ENCODE peak calls at places on chromosomes 13 and 19, in five cellular contexts. One of them, this sample, is unnamed.

GRCh38 chr19:35447870-35448492 is at the start of gene FFAR2:
- DNase-seq in mammary epithelial cell: no peak
- DNase-seq in GM23338: no peak
- DNase-seq in brain microvascular endothelial cell: no peak
- DNase-seq in choroid plexus epithelial cell: no peak
- DNase-seq in this sample: no peak

GRCh38 chr19:51702103-51702753 is 9.1 kb downstream of the SPACA6 start:
- DNase-seq in brain microvascular endothelial cell: no peak
- DNase-seq in choroid plexus epithelial cell: peak
- DNase-seq in GM23338: peak
- DNase-seq in mammary epithelial cell: peak
- DNase-seq in this sample: peak

GRCh38 chr19:5321851-5322681 is 18.5 kb downstream of the PTPRS start:
- DNase-seq in choroid plexus epithelial cell: no peak
- DNase-seq in brain microvascular endothelial cell: no peak
- DNase-seq in mammary epithelial cell: no peak
- DNase-seq in GM23338: peak
- DNase-seq in this sample: no peak

GRCh38 chr19:48530044-48530720 is 18.5 kb upstream of the LMTK3 start:
- DNase-seq in mammary epithelial cell: no peak
- DNase-seq in GM23338: peak
- DNase-seq in brain microvascular endothelial cell: no peak
- DNase-seq in choroid plexus epithelial cell: no peak
- DNase-seq in this sample: no peak

GRCh38 chr13:43698743-43699142 is 88.0 kb downstream of the ENOX1 start:
- DNase-seq in GM23338: no peak
- DNase-seq in mammary epithelial cell: no peak
- DNase-seq in choroid plexus epithelial cell: peak
- DNase-seq in brain microvascular endothelial cell: peak
- DNase-seq in this sample: no peak

GRCh38 chr19:48963371-48964204 is 1.5 kb upstream of the FTL start:
- DNase-seq in GM23338: peak
- DNase-seq in mammary epithelial cell: no peak
- DNase-seq in choroid plexus epithelial cell: peak
- DNase-seq in brain microvascular endothelial cell: no peak
- DNase-seq in this sample: no peak

GRCh38 chr19:40687525-40688016 is 2.9 kb downstream of the NUMBL start:
- DNase-seq in GM23338: no peak
- DNase-seq in brain microvascular endothelial cell: peak
- DNase-seq in choroid plexus epithelial cell: peak
- DNase-seq in mammary epithelial cell: no peak
- DNase-seq in this sample: no peak

GRCh38 chr19:22610121-22610520 is 24.0 kb upstream of the ZNF492 start:
- DNase-seq in GM23338: no peak
- DNase-seq in brain microvascular endothelial cell: no peak
- DNase-seq in choroid plexus epithelial cell: no peak
- DNase-seq in mammary epithelial cell: no peak
- DNase-seq in this sample: no peak

GRCh38 chr13:112253631-112254030 is 122.5 kb upstream of the SPACA7 start:
- DNase-seq in GM23338: no peak
- DNase-seq in mammary epithelial cell: no peak
- DNase-seq in choroid plexus epithelial cell: no peak
- DNase-seq in brain microvascular endothelial cell: no peak
- DNase-seq in this sample: no peak

GRCh38 chr19:49340865-49341718 is 5.9 kb downstream of the CD37 start:
- DNase-seq in choroid plexus epithelial cell: no peak
- DNase-seq in mammary epithelial cell: no peak
- DNase-seq in brain microvascular endothelial cell: no peak
- DNase-seq in GM23338: no peak
- DNase-seq in this sample: no peak

GRCh38 chr19:3389876-3390361 is 23.5 kb downstream of the NFIC start:
- DNase-seq in brain microvascular endothelial cell: no peak
- DNase-seq in choroid plexus epithelial cell: peak
- DNase-seq in mammary epithelial cell: no peak
- DNase-seq in GM23338: peak
- DNase-seq in this sample: no peak

GRCh38 chr13:49351871-49352270 is 92.0 kb downstream of the CAB39L start:
- DNase-seq in mammary epithelial cell: peak
- DNase-seq in brain microvascular endothelial cell: no peak
- DNase-seq in choroid plexus epithelial cell: peak
- DNase-seq in GM23338: no peak
- DNase-seq in this sample: no peak

GRCh38 chr13:78608254-78608704 is 4.9 kb upstream of the POU4F1 start:
- DNase-seq in brain microvascular endothelial cell: no peak
- DNase-seq in mammary epithelial cell: no peak
- DNase-seq in choroid plexus epithelial cell: no peak
- DNase-seq in GM23338: no peak
- DNase-seq in this sample: no peak

GRCh38 chr13:73059460-73060250 is 850 bp downstream of the KLF5 start:
- DNase-seq in GM23338: peak
- DNase-seq in mammary epithelial cell: peak
- DNase-seq in choroid plexus epithelial cell: peak
- DNase-seq in brain microvascular endothelial cell: no peak
- DNase-seq in this sample: no peak

GRCh38 chr13:73056054-73056962 is 2.5 kb upstream of the KLF5 start:
- DNase-seq in brain microvascular endothelial cell: peak
- DNase-seq in mammary epithelial cell: peak
- DNase-seq in GM23338: no peak
- DNase-seq in choroid plexus epithelial cell: peak
- DNase-seq in this sample: peak

GRCh38 chr13:73058741-73059459 is at the start of gene KLF5:
- DNase-seq in brain microvascular endothelial cell: peak
- DNase-seq in mammary epithelial cell: peak
- DNase-seq in GM23338: peak
- DNase-seq in choroid plexus epithelial cell: peak
- DNase-seq in this sample: peak

GRCh38 chr13:73058432-73058740 is 419 bp upstream of the KLF5 start:
- DNase-seq in brain microvascular endothelial cell: no peak
- DNase-seq in GM23338: no peak
- DNase-seq in mammary epithelial cell: no peak
- DNase-seq in choroid plexus epithelial cell: no peak
- DNase-seq in this sample: no peak

DNA sequence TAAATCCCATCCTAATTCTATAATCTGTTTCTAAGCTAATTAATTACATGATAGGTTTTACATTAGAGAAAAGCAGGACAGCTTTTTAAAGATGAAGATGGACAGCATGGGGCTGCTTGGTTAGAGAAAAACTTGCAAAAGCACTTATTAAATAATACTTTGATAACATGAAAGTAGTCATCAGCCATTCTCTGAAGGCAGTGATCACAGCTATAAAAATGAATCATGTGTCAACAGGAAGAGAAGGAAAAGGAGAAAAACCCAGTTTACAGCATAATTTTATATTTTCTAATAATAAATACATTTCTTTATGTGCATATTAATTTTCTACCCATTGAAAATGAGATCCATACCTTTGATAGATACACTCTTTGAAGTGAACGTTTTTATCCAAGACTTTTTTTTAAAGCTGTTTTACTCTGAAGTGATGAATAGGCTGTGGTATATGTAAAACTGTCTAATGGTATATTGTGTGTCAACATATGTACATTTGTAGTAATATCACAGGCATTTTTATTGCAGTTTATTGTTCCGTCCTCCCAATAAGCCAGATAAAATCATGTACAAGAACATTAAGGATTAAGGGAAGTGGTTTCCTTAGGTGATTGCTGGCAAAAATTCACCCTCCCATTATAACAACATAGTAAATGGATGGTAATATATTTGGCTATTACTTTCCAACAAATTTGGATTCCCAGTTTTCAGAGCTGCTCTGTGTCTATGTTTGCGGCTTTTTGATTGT is 1.4 kb upstream of the KLF5 start:
- DNase-seq in choroid plexus epithelial cell: no peak
- DNase-seq in mammary epithelial cell: no peak
- DNase-seq in GM23338: no peak
- DNase-seq in brain microvascular endothelial cell: no peak
- DNase-seq in this sample: no peak
- H3K4me3 ChIP-seq in choroid plexus epithelial cell: no peak
- H3K4me3 ChIP-seq in mammary epithelial cell: peak
- H3K4me3 ChIP-seq in GM23338: peak
- H3K4me3 ChIP-seq in brain microvascular endothelial cell: no peak
- H3K4me3 ChIP-seq in this sample: no peak

GRCh38 chr19:14110650-14111049 is 6.9 kb downstream of the PRKACA start:
- DNase-seq in mammary epithelial cell: no peak
- DNase-seq in GM23338: no peak
- DNase-seq in choroid plexus epithelial cell: no peak
- DNase-seq in brain microvascular endothelial cell: no peak
- DNase-seq in this sample: no peak

GRCh38 chr19:14103310-14103709 is 12.8 kb upstream of the SAMD1 start:
- DNase-seq in brain microvascular endothelial cell: no peak
- DNase-seq in choroid plexus epithelial cell: no peak
- DNase-seq in GM23338: no peak
- DNase-seq in mammary epithelial cell: no peak
- DNase-seq in this sample: no peak

GRCh38 chr19:14107581-14108461 is 9.7 kb downstream of the PRKACA start:
- DNase-seq in choroid plexus epithelial cell: no peak
- DNase-seq in brain microvascular endothelial cell: peak
- DNase-seq in mammary epithelial cell: no peak
- DNase-seq in GM23338: no peak
- DNase-seq in this sample: no peak

GRCh38 chr19:14105680-14106079 is 11.9 kb downstream of the PRKACA start:
- DNase-seq in brain microvascular endothelial cell: no peak
- DNase-seq in mammary epithelial cell: no peak
- DNase-seq in GM23338: no peak
- DNase-seq in choroid plexus epithelial cell: no peak
- DNase-seq in this sample: no peak

GRCh38 chr19:14106840-14107239 is 10.7 kb downstream of the PRKACA start:
- DNase-seq in brain microvascular endothelial cell: no peak
- DNase-seq in GM23338: peak
- DNase-seq in mammary epithelial cell: no peak
- DNase-seq in choroid plexus epithelial cell: no peak
- DNase-seq in this sample: no peak
- TF ChIP-seq CTCF in brain microvascular endothelial cell: no peak
- TF ChIP-seq CTCF in GM23338: peak
- TF ChIP-seq CTCF in mammary epithelial cell: no peak
- TF ChIP-seq CTCF in choroid plexus epithelial cell: no peak
- TF ChIP-seq CTCF in this sample: no peak

GRCh38 chr13:96992633-96993032 is 1.6 kb downstream of the OXGR1 start:
- DNase-seq in mammary epithelial cell: no peak
- DNase-seq in choroid plexus epithelial cell: no peak
- DNase-seq in brain microvascular endothelial cell: no peak
- DNase-seq in GM23338: no peak
- DNase-seq in this sample: no peak

GRCh38 chr13:96994849-96995243 is 570 bp upstream of the OXGR1 start:
- DNase-seq in mammary epithelial cell: no peak
- DNase-seq in brain microvascular endothelial cell: no peak
- DNase-seq in choroid plexus epithelial cell: no peak
- DNase-seq in GM23338: peak
- DNase-seq in this sample: no peak

GRCh38 chr13:96993660-96994029 is 631 bp downstream of the OXGR1 start:
- DNase-seq in GM23338: peak
- DNase-seq in choroid plexus epithelial cell: no peak
- DNase-seq in mammary epithelial cell: no peak
- DNase-seq in brain microvascular endothelial cell: no peak
- DNase-seq in this sample: no peak

GRCh38 chr13:96996097-96996496 is 1.8 kb upstream of the OXGR1 start:
- DNase-seq in choroid plexus epithelial cell: no peak
- DNase-seq in mammary epithelial cell: no peak
- DNase-seq in brain microvascular endothelial cell: no peak
- DNase-seq in GM23338: no peak
- DNase-seq in this sample: no peak

GRCh38 chr13:96994030-96994848 is at the start of gene OXGR1:
- DNase-seq in mammary epithelial cell: no peak
- DNase-seq in GM23338: peak
- DNase-seq in brain microvascular endothelial cell: no peak
- DNase-seq in choroid plexus epithelial cell: no peak
- DNase-seq in this sample: no peak
- H3K4me3 ChIP-seq in mammary epithelial cell: peak
- H3K4me3 ChIP-seq in GM23338: peak
- H3K4me3 ChIP-seq in brain microvascular endothelial cell: peak
- H3K4me3 ChIP-seq in choroid plexus epithelial cell: peak
- H3K4me3 ChIP-seq in this sample: peak

DNA sequence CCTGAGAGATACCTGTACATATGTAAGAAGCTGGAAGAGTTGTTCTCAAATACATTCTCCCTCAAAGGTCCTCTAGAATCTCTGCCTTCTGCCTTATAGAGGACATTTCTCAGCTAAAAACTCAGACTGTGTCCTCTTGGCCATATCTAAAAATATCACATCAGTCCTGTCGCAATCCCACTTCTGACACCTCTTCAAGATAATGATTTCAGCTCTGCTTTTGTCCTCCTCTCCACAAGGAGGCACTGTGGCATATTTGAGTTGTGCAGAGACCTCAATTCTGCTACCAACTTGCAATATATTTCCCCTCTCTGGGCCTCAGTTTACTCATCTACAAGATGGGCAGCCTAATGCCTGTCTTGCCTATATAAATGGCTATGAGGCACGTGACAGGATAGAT is 16.6 kb downstream of the ADAMTS10 start:
- DNase-seq in GM23338: no peak
- DNase-seq in choroid plexus epithelial cell: peak
- DNase-seq in mammary epithelial cell: no peak
- DNase-seq in brain microvascular endothelial cell: no peak
- DNase-seq in this sample: no peak
- TF ChIP-seq CTCF in GM23338: peak
- TF ChIP-seq CTCF in choroid plexus epithelial cell: peak
- TF ChIP-seq CTCF in mammary epithelial cell: no peak
- TF ChIP-seq CTCF in brain microvascular endothelial cell: peak
- TF ChIP-seq CTCF in this sample: no peak

DNA sequence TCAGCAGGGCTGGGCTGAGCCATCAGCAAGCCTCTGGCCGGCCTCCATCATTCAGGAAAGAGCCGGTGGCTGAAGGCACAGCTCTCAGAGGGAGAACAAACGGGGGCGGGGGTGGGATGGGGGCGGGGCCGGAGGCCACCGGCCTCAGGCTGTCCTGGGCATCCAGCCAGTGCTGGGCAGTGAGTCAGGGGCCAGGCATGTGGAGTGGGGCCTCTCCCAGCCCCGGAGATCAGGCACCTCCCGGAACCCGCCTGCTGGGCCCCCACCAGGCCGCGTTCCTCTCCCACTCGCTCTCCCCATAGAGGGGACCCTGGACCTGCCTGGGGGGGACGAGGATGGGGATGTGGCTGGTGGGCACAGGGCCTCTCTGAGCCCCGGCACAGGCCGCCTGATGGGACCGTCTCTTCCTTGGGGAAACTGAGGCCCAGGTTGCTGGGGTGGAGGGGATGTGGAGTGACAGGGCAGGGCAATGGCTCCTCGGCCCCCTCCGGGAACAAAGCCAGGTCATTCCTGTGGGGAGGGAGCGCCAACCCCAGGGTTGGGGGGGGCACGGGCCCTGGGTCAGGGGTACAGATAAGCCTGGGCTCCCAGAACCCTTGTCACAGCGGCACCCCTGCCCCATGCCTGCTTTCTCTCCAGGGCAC is 12.9 kb downstream of the SPC24 start:
- DNase-seq in brain microvascular endothelial cell: peak
- DNase-seq in choroid plexus epithelial cell: peak
- DNase-seq in mammary epithelial cell: peak
- DNase-seq in GM23338: peak
- DNase-seq in this sample: peak
- H3K4me3 ChIP-seq in brain microvascular endothelial cell: peak
- H3K4me3 ChIP-seq in choroid plexus epithelial cell: peak
- H3K4me3 ChIP-seq in mammary epithelial cell: peak
- H3K4me3 ChIP-seq in GM23338: peak
- H3K4me3 ChIP-seq in this sample: peak

This sample was measured in retinal pigment epithelial cell.